ENCODE peak calls at places on chromosomes 7 and 10, in five cellular contexts. W is amniotic stem cell; M is HTR-8/SVneo; U is COLO829; G is activated CD8-positive, alpha-beta memory T cell treated with anti-CD3 and anti-CD28 coated beads, Interleukin-2, amount 50 U/mL, for 48 hours. R is an unnamed sample.

GRCh38 chr7:750111-750905 is 23.2 kb upstream of the PRKAR1B start:
- DNase-seq in W (no peak), M (no peak), U (no peak), G (no peak), R (no peak)

GRCh38 chr10:62560207-62560819 is 186.1 kb downstream of the ZNF365 start:
- DNase-seq in W (peak; percentile 7), M (no peak), U (no peak), G (no peak), R (no peak)

GRCh38 chr7:86339051-86339450 is 304.7 kb upstream of the GRM3 start:
- DNase-seq in W (no peak), M (no peak), U (no peak), G (no peak), R (no peak)

GRCh38 chr7:885893-886625 is 9.7 kb downstream of the GET4 start:
- DNase-seq in W (no peak), M (no peak), U (no peak), G (no peak), R (no peak)

GRCh38 chr10:85528318-85528652 is 838.3 kb downstream of the GRID1 start:
- DNase-seq in W (no peak), M (no peak), U (no peak), G (no peak), R (no peak)

GRCh38 chr10:49037187-49037586 is 78.1 kb downstream of the VSTM4 start:
- DNase-seq in W (peak; percentile 86), M (no peak), U (peak; percentile 17), G (no peak), R (no peak)

GRCh38 chr10:81569488-81569887 is 305.5 kb upstream of the NRG3 start:
- DNase-seq in W (no peak), M (no peak), U (no peak), G (no peak), R (no peak)

GRCh38 chr10:118958984-118959916 is 70.3 kb upstream of the NANOS1 start:
- DNase-seq in W (peak; percentile 14), M (peak; percentile 44), U (peak; percentile 36), G (peak; percentile 32), R (peak; percentile 59)

GRCh38 chr7:129949292-129950133 is 3.2 kb downstream of the UBE2H start:
- DNase-seq in W (peak; percentile 19), M (peak; percentile 23), U (peak; percentile 87), G (no peak), R (peak; percentile 63)

GRCh38 chr7:114484226-114484625 is 69.6 kb downstream of the FOXP2 start:
- DNase-seq in W (no peak), M (no peak), U (no peak), G (no peak), R (no peak)

GRCh38 chr10:77405771-77406241 is 231.8 kb downstream of the KCNMA1 start:
- DNase-seq in W (no peak), M (peak; percentile 88), U (peak; percentile 61), G (no peak), R (peak; percentile 54)

GRCh38 chr10:79275431-79275851 is 71.8 kb upstream of the PPIF start:
- DNase-seq in W (no peak), M (no peak), U (no peak), G (no peak), R (no peak)

GRCh38 chr7:36306722-36307121 is 82.9 kb upstream of the ANLN start:
- DNase-seq in W (no peak), M (no peak), U (no peak), G (no peak), R (no peak)

GRCh38 chr10:66283064-66283463 is 642.8 kb upstream of the LRRTM3 start:
- DNase-seq in W (no peak), M (no peak), U (no peak), G (no peak), R (no peak)

GRCh38 chr7:36153571-36154097 is 580 bp downstream of the EEPD1 start:
- DNase-seq in W (no peak), M (no peak), U (no peak), G (peak; percentile 74), R (no peak)

GRCh38 chr10:72455889-72456588 is 101.3 kb upstream of the DNAJB12 start:
- DNase-seq in W (no peak), M (no peak), U (no peak), G (no peak), R (peak; percentile 28)

GRCh38 chr10:118818621-118819221 is 64.0 kb upstream of the CACUL1 start:
- DNase-seq in W (no peak), M (no peak), U (no peak), G (no peak), R (no peak)

GRCh38 chr7:41816111-41816510 is 113.2 kb upstream of the INHBA start:
- DNase-seq in W (no peak), M (no peak), U (no peak), G (no peak), R (no peak)

GRCh38 chr10:94223702-94224370 is 138.9 kb downstream of the NOC3L start:
- DNase-seq in W (no peak), M (no peak), U (no peak), G (no peak), R (no peak)

GRCh38 chr10:4383683-4384082 is 442.3 kb upstream of the AKR1E2 start:
- DNase-seq in W (no peak), M (no peak), U (no peak), G (no peak), R (peak; percentile 13)

GRCh38 chr10:102420443-102420809 is 210 bp upstream of the FBXL15 start:
- DNase-seq in W (no peak), M (no peak), U (no peak), G (no peak), R (no peak)

GRCh38 chr10:99442394-99442793 is 12.0 kb upstream of the GOT1 start:
- DNase-seq in W (no peak), M (no peak), U (no peak), G (no peak), R (no peak)

GRCh38 chr10:29142516-29143314 is 146.2 kb upstream of the LYZL1 start:
- DNase-seq in W (no peak), M (no peak), U (no peak), G (no peak), R (no peak)

GRCh38 chr7:101108330-101108857 is 18.5 kb upstream of the SERPINE1 start:
- DNase-seq in W (no peak), M (no peak), U (no peak), G (no peak), R (no peak)

GRCh38 chr7:38451840-38452239 is 178.4 kb upstream of the TARP start:
- DNase-seq in W (peak; percentile 19), M (no peak), U (peak; percentile 65), G (no peak), R (peak; percentile 76)

GRCh38 chr7:51455948-51456347 is 139.3 kb upstream of the COBL start:
- DNase-seq in W (no peak), M (no peak), U (no peak), G (no peak), R (no peak)

GRCh38 chr7:33196194-33196593 is 66.8 kb downstream of the BBS9 start:
- DNase-seq in W (no peak), M (no peak), U (no peak), G (no peak), R (no peak)